ENCODE peak calls at places on chromosomes 12 and 14, in eight cellular contexts. L is keratinocyte, O is fibroblast of pulmonary artery, M is uterus, H is right lobe of liver, F is AG10803, N is fibroblast of the aortic adventitia, Q is fibroblast of lung. J is an unnamed sample.

GRCh38 chr14:52304248-52304904 is 9.7 kb upstream of the PTGER2 start:
- DNase-seq in M (no peak), H (no peak), F (no peak), O (no peak), N (no peak), Q (peak), L (no peak), J (no peak)

GRCh38 chr14:93142854-93143652 is 27.3 kb upstream of the ITPK1 start:
- DNase-seq in H (peak), F (no peak), L (no peak), N (no peak), O (no peak), Q (no peak), M (no peak), J (no peak)

GRCh38 chr12:127681151-127681754 is 585.7 kb upstream of the TMEM132C start:
- DNase-seq in M (no peak), H (no peak), O (no peak), L (no peak), N (peak), F (no peak), Q (no peak), J (no peak)

GRCh38 chr12:113260127-113260526 is 38.9 kb downstream of the TPCN1 start:
- DNase-seq in F (no peak), N (no peak), H (no peak), O (no peak), Q (no peak), M (no peak), L (no peak), J (no peak)

GRCh38 chr12:30707628-30708342 is 12.1 kb upstream of the IPO8 start:
- DNase-seq in O (no peak), M (no peak), Q (no peak), L (no peak), N (no peak), F (no peak), H (no peak), J (no peak)

GRCh38 chr12:42786400-42786799 is 196.9 kb upstream of the PRICKLE1 start:
- DNase-seq in O (no peak), F (no peak), H (no peak), N (no peak), M (no peak), Q (no peak), L (no peak), J (peak)

GRCh38 chr14:103909531-103910261 is 18.6 kb upstream of the TDRD9 start:
- DNase-seq in N (no peak), M (no peak), Q (no peak), F (no peak), L (no peak), O (no peak), H (no peak), J (no peak)

GRCh38 chr12:3533703-3534386 is 42.8 kb downstream of the PRMT8 start:
- DNase-seq in F (no peak), Q (peak), M (no peak), H (no peak), L (no peak), N (peak), O (no peak), J (no peak)

GRCh38 chr12:102349079-102349478 is 131.3 kb downstream of the IGF1 start:
- DNase-seq in H (no peak), Q (no peak), N (no peak), L (no peak), O (no peak), F (no peak), M (no peak), J (no peak)

GRCh38 chr12:32201996-32202395 is 95.3 kb downstream of the BICD1 start:
- DNase-seq in F (no peak), M (no peak), H (no peak), O (no peak), Q (no peak), L (no peak), N (no peak), J (no peak)

GRCh38 chr14:79352026-79352425 is 859.3 kb downstream of the DIO2 start:
- DNase-seq in O (peak), N (peak), L (no peak), M (no peak), H (no peak), F (peak), Q (peak), J (no peak)

GRCh38 chr14:35339761-35340406 is 47.7 kb downstream of the PSMA6 start:
- DNase-seq in Q (no peak), O (no peak), L (no peak), N (no peak), H (peak), F (no peak), M (no peak), J (no peak)

GRCh38 chr14:99256483-99256874 is 15.5 kb downstream of the BCL11B start:
- DNase-seq in F (no peak), L (no peak), O (no peak), N (no peak), Q (no peak), M (no peak), H (no peak), J (no peak)

GRCh38 chr12:49491823-49492222 is 47.0 kb upstream of the KCNH3 start:
- DNase-seq in Q (no peak), H (no peak), F (peak), N (peak), O (peak), L (no peak), M (no peak), J (no peak)

DNA sequence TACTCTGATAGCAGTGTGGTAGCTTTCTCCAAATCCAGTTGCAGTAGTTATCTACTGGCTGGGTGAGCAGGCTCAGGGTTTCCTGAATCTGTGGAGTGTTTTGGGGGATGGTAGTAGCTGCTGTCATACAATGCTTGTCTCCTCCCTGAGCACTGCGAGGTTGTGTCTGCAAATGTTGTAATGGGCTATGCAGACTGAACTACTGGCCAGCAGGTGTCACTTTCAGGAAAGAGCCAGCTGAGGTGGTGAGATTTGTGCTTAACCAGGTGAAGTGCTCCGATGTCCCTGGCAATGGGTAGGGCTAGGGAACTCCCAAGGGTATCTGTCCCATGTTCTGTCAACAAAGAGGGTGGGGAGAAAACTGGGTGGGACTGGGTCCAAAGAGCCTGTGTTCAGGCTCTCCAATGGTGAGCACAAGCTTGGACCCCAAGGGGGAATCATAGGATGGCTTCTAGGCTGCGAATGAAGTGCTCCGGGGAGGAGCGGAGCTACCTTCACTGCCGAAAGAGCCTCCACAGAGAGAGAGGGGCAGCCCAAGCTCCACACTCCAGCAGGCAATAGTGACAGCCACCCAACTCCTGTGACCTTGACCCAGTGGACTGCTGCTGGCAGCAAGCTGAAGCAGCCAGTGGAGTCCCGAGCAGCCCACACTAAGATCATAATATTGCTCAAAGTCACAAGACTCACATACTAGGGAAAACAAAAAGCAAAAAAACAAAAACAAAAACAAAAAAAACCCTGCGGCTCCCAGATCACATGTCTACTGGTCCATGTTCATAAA is 1324.0 kb upstream of the USP15 start:
- DNase-seq in N (no peak), L (no peak), Q (no peak), O (no peak), H (no peak), M (no peak), F (no peak), J (no peak)
- TF ChIP-seq CTCF in N (no peak), L (no peak), Q (no peak), O (no peak), H (no peak), M (no peak), F (no peak), J (no peak)

DNA sequence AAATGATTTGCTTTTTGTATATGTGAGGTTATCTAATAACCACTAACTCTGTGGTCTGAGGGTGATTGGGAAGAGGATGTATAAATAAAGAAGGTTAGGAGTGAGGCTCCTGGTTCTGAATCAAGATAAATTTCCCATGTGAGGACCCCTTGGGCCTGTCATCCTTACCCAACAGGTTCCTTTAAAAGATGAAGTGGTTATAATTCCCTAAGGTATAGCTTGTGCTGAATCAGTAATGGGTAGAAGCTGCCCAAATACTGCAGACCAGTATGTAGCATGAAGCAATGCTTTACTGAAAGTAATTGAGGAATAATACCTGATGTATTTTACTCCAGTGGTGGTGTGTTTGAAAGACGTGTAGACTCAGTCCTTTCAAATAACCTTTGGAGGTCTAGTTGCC is 8.7 kb downstream of the EID3 start:
- DNase-seq in O (no peak), Q (no peak), N (no peak), L (no peak), F (no peak), M (no peak), H (no peak), J (no peak)
- TF ChIP-seq CTCF in O (no peak), Q (no peak), N (no peak), L (no peak), F (no peak), M (no peak), H (no peak), J (no peak)

DNA sequence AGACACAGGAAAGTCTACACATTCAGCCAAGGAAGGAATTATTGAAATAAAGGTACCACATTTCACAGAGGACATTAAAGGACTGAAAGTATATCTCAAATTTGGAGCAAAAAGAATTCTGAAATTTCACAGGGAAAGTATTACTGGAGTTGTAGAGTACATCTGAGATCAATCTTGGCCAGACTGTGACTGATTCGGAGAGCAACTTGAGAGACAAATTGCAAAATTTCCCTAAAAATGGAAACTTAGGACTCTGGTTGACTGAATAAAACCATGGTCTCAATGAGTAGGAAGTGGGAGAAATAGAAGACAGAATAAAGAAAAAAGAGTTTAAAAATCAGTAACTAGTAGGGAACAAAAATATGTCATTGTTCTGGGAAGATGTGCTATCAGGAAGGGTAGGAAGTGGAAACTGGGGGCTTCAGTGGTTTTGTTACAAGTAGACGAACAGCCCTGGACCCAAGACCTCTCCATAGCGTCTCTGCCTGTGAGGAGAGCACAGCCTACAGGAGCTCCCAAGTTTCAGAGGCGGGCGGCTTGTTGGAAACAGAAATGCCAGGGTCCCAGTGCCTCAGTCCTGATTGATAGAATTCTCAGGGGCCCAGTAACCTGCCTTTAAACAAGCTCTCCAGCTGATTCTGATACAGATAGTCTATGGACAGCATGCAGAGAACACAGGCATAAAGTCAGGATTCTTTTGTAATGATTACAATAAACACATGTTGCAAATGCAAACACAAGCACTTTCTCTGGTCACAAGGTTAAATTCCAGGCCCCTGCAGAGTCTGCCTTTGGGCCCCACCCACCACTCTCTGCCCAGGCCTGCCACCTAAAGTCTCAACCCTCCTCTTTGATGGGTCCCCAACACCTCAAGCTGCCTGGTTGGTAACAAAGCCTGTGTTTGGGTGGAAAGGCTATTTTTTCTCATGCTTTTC is 63.1 kb downstream of the BBS10 start:
- DNase-seq in M (no peak), Q (peak), O (no peak), H (peak), N (peak), L (no peak), F (peak), J (peak)
- TF ChIP-seq CTCF in M (no peak), Q (peak), O (no peak), H (no peak), N (no peak), L (no peak), F (no peak), J (no peak)

GRCh38 chr12:19129486-19130223 is at the start of gene PLEKHA5:
- DNase-seq in O (peak), L (no peak), M (peak), F (peak), N (peak), H (peak), Q (peak), J (peak)
- TF ChIP-seq CTCF in O (no peak), L (no peak), M (peak), F (no peak), N (no peak), H (peak), Q (no peak), J (no peak)

DNA sequence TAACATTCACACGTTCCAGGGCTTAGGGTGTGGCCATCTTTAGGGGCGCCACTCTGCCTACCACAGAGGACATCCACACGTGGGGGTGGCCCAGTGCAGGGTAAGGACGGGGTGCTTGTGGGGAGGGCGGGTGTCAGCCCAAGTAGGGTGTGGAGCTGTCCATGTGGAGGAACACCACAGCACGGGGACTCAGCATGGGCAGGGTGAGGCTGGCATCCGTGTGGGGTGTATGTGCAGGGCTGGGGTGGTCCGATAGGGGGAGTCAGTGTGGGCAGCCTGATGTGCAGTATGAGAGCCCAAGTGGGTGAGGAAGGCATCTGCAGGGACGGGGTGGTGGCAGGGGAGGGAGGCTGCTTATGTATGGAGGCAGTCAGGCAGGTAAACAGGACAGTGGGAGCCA is 17.7 kb downstream of the PSMC1 start:
- DNase-seq in M (no peak), L (no peak), Q (no peak), O (no peak), H (no peak), F (no peak), N (no peak), J (no peak)
- TF ChIP-seq CTCF in M (no peak), L (no peak), Q (no peak), O (no peak), H (no peak), F (peak), N (no peak), J (peak)

GRCh38 chr12:20370001-20370381 is 1.7 kb downstream of the PDE3A start:
- DNase-seq in L (no peak), F (no peak), Q (no peak), O (peak), H (peak), N (peak), M (peak), J (peak)

GRCh38 chr12:20367731-20368652 is at the start of gene PDE3A:
- DNase-seq in H (peak), N (peak), M (peak), F (peak), Q (peak), O (peak), L (no peak), J (peak)

GRCh38 chr12:20368653-20369163 is 371 bp downstream of the PDE3A start:
- DNase-seq in N (peak), M (peak), L (no peak), O (peak), H (no peak), Q (peak), F (peak), J (peak)

GRCh38 chr12:20370841-20371240 is 2.5 kb downstream of the PDE3A start:
- DNase-seq in L (no peak), M (no peak), Q (no peak), N (no peak), F (no peak), O (no peak), H (no peak), J (no peak)

GRCh38 chr12:20369164-20370000 is 1.0 kb downstream of the PDE3A start:
- DNase-seq in M (peak), F (peak), N (peak), Q (peak), O (peak), H (peak), L (no peak), J (peak)
- TF ChIP-seq CTCF in M (peak), F (no peak), N (peak), Q (peak), O (peak), H (no peak), L (no peak), J (peak)